ENCODE peak calls at places on chromosomes 5 and 9, in four cellular contexts. One of them, this sample, is unnamed. For H3K27me3, the result is how much of the 10 kb centered on the place peaks cover.

GRCh38 chr5:147204576-147204975 is 30.2 kb upstream of the STK32A start:
- DNase-seq in naive thymus-derived CD4-positive, alpha-beta T cell: no peak
- DNase-seq in CD4-positive, CD25-positive, alpha-beta regulatory T cell: no peak
- DNase-seq in BE2C: no peak
- DNase-seq in this sample: no peak

GRCh38 chr5:86824642-86825041 is 206.9 kb downstream of the COX7C start:
- DNase-seq in CD4-positive, CD25-positive, alpha-beta regulatory T cell: no peak
- DNase-seq in naive thymus-derived CD4-positive, alpha-beta T cell: no peak
- DNase-seq in BE2C: no peak
- DNase-seq in this sample: no peak

GRCh38 chr9:114515528-114515927 is 10.3 kb upstream of the WHRN start:
- DNase-seq in BE2C: no peak
- DNase-seq in naive thymus-derived CD4-positive, alpha-beta T cell: no peak
- DNase-seq in CD4-positive, CD25-positive, alpha-beta regulatory T cell: no peak
- DNase-seq in this sample: no peak

GRCh38 chr5:52702877-52703276 is 84.8 kb upstream of the ITGA1 start:
- DNase-seq in BE2C: no peak
- DNase-seq in naive thymus-derived CD4-positive, alpha-beta T cell: no peak
- DNase-seq in CD4-positive, CD25-positive, alpha-beta regulatory T cell: no peak
- DNase-seq in this sample: no peak

GRCh38 chr5:168552146-168552545 is 23.0 kb downstream of the FBLL1 start:
- DNase-seq in BE2C: no peak
- DNase-seq in CD4-positive, CD25-positive, alpha-beta regulatory T cell: no peak
- DNase-seq in naive thymus-derived CD4-positive, alpha-beta T cell: no peak
- DNase-seq in this sample: no peak

GRCh38 chr5:82283893-82284292 is 5.7 kb upstream of the RPS23 start:
- DNase-seq in CD4-positive, CD25-positive, alpha-beta regulatory T cell: no peak
- DNase-seq in naive thymus-derived CD4-positive, alpha-beta T cell: no peak
- DNase-seq in BE2C: no peak
- DNase-seq in this sample: no peak

GRCh38 chr5:142717582-142718215 is 31.8 kb upstream of the FGF1 start:
- DNase-seq in naive thymus-derived CD4-positive, alpha-beta T cell: no peak
- DNase-seq in CD4-positive, CD25-positive, alpha-beta regulatory T cell: no peak
- DNase-seq in BE2C: peak
- DNase-seq in this sample: no peak

GRCh38 chr5:38641003-38641402 is 84.6 kb upstream of the LIFR start:
- DNase-seq in BE2C: no peak
- DNase-seq in naive thymus-derived CD4-positive, alpha-beta T cell: no peak
- DNase-seq in CD4-positive, CD25-positive, alpha-beta regulatory T cell: no peak
- DNase-seq in this sample: no peak

GRCh38 chr5:152503206-152503605 is 98.1 kb upstream of the NMUR2 start:
- DNase-seq in BE2C: no peak
- DNase-seq in CD4-positive, CD25-positive, alpha-beta regulatory T cell: no peak
- DNase-seq in naive thymus-derived CD4-positive, alpha-beta T cell: no peak
- DNase-seq in this sample: no peak

GRCh38 chr5:163022582-163023128 is 414.7 kb upstream of the CCNG1 start:
- DNase-seq in naive thymus-derived CD4-positive, alpha-beta T cell: no peak
- DNase-seq in CD4-positive, CD25-positive, alpha-beta regulatory T cell: no peak
- DNase-seq in BE2C: no peak
- DNase-seq in this sample: no peak

GRCh38 chr5:40879163-40879942 is 29.9 kb upstream of the C7 start:
- DNase-seq in CD4-positive, CD25-positive, alpha-beta regulatory T cell: peak
- DNase-seq in naive thymus-derived CD4-positive, alpha-beta T cell: no peak
- DNase-seq in BE2C: no peak
- DNase-seq in this sample: no peak

GRCh38 chr9:132644251-132644650 is 25.5 kb downstream of the DDX31 start:
- DNase-seq in naive thymus-derived CD4-positive, alpha-beta T cell: no peak
- DNase-seq in CD4-positive, CD25-positive, alpha-beta regulatory T cell: peak
- DNase-seq in BE2C: no peak
- DNase-seq in this sample: peak

GRCh38 chr5:81212211-81212687 is 20.9 kb upstream of the CKMT2 start:
- DNase-seq in BE2C: no peak
- DNase-seq in CD4-positive, CD25-positive, alpha-beta regulatory T cell: peak
- DNase-seq in naive thymus-derived CD4-positive, alpha-beta T cell: no peak
- DNase-seq in this sample: no peak

GRCh38 chr5:96439477-96440184 is 6.6 kb upstream of the PCSK1 start:
- DNase-seq in naive thymus-derived CD4-positive, alpha-beta T cell: no peak
- DNase-seq in BE2C: no peak
- DNase-seq in CD4-positive, CD25-positive, alpha-beta regulatory T cell: no peak
- DNase-seq in this sample: no peak

GRCh38 chr5:96431376-96432244 is 1.4 kb downstream of the PCSK1 start:
- DNase-seq in CD4-positive, CD25-positive, alpha-beta regulatory T cell: no peak
- DNase-seq in naive thymus-derived CD4-positive, alpha-beta T cell: no peak
- DNase-seq in BE2C: peak
- DNase-seq in this sample: no peak

GRCh38 chr5:96433066-96433447 is at the start of gene PCSK1:
- DNase-seq in naive thymus-derived CD4-positive, alpha-beta T cell: no peak
- DNase-seq in CD4-positive, CD25-positive, alpha-beta regulatory T cell: no peak
- DNase-seq in BE2C: peak
- DNase-seq in this sample: no peak

GRCh38 chr5:96432245-96433065 is 593 bp downstream of the PCSK1 start:
- DNase-seq in CD4-positive, CD25-positive, alpha-beta regulatory T cell: no peak
- DNase-seq in naive thymus-derived CD4-positive, alpha-beta T cell: no peak
- DNase-seq in BE2C: peak
- DNase-seq in this sample: no peak

DNA sequence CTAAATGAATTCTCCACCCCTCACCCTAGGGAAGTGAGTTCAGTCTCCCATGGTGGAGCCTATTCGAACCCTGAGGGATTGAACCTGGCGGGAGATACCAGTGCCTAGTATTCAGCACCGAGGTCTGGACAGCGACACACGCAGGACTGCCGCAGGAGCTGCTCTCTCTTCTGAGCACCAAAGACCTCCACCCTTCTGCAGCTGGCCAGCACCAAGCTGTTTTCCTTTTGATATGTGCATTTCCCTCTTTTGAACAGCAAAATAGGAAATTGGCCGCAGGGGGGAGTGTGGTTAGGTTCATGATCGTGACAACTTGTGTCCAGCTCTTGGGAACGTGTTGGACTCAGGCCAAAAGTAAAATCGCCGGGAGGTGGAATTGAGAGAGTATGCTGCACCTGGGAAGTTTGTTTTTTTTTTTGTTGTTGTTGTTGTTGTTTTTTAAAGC is 1.2 kb upstream of the PCSK1 start:
- DNase-seq in CD4-positive, CD25-positive, alpha-beta regulatory T cell: peak
- DNase-seq in BE2C: peak
- DNase-seq in naive thymus-derived CD4-positive, alpha-beta T cell: no peak
- DNase-seq in this sample: peak
- H3K27me3 ChIP-seq in CD4-positive, CD25-positive, alpha-beta regulatory T cell: under half
- H3K27me3 ChIP-seq in BE2C: under half
- H3K27me3 ChIP-seq in naive thymus-derived CD4-positive, alpha-beta T cell: under half
- H3K27me3 ChIP-seq in this sample: under half

GRCh38 chr5:133612021-133612860 is at the start of gene FSTL4:
- DNase-seq in naive thymus-derived CD4-positive, alpha-beta T cell: no peak
- DNase-seq in BE2C: peak
- DNase-seq in CD4-positive, CD25-positive, alpha-beta regulatory T cell: no peak
- DNase-seq in this sample: peak

GRCh38 chr5:133613184-133613583 is 843 bp upstream of the FSTL4 start:
- DNase-seq in BE2C: no peak
- DNase-seq in naive thymus-derived CD4-positive, alpha-beta T cell: no peak
- DNase-seq in CD4-positive, CD25-positive, alpha-beta regulatory T cell: no peak
- DNase-seq in this sample: no peak

GRCh38 chr5:133613743-133614142 is 1.4 kb upstream of the FSTL4 start:
- DNase-seq in CD4-positive, CD25-positive, alpha-beta regulatory T cell: no peak
- DNase-seq in naive thymus-derived CD4-positive, alpha-beta T cell: no peak
- DNase-seq in BE2C: no peak
- DNase-seq in this sample: no peak

GRCh38 chr5:133610489-133611356 is 1.6 kb downstream of the FSTL4 start:
- DNase-seq in CD4-positive, CD25-positive, alpha-beta regulatory T cell: no peak
- DNase-seq in naive thymus-derived CD4-positive, alpha-beta T cell: no peak
- DNase-seq in BE2C: peak
- DNase-seq in this sample: peak

GRCh38 chr5:133611357-133612020 is 852 bp downstream of the FSTL4 start:
- DNase-seq in naive thymus-derived CD4-positive, alpha-beta T cell: no peak
- DNase-seq in BE2C: peak
- DNase-seq in CD4-positive, CD25-positive, alpha-beta regulatory T cell: no peak
- DNase-seq in this sample: no peak
- H3K27me3 ChIP-seq in naive thymus-derived CD4-positive, alpha-beta T cell: under half
- H3K27me3 ChIP-seq in BE2C: under half
- H3K27me3 ChIP-seq in CD4-positive, CD25-positive, alpha-beta regulatory T cell: under half
- H3K27me3 ChIP-seq in this sample: under half

DNA sequence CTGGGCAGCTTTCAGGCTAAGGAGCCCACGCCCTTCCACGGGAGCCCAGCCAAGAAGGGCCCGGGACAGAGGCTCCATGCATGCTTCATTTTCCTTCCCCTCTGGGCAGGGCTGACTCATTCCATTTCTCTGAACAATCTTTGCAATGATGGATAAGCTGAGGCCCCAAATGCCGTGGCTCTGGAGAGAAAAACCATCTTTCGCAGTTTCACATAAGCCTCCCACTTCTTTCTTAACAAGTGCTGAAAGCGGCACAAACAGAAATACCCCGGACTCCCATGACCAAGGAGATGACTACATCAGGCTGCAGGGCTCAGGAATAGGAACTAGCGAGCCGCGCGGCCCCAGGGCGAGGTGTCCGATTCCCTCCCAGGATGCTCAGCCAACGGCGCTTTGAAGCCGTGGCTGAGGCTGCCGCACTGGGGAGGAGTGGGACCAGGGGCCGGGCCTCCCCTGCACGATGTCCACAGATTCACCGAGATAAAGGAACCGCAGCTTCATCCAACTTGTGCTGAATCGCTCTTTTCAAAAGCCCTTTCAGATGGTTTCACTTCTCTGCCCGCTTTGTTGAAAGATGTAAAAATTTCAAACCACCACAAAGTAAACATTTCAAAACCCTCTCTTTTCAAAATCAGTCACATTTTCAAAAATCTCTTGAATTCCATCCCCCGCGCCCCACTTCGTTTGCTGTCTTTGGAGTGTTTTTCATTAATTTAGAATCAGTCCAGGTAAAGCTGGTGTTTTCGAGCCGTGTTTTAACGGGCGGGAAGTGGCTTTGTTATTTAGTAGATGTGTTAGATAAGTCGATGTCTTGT is 96.6 kb upstream of the LMX1B start:
- DNase-seq in CD4-positive, CD25-positive, alpha-beta regulatory T cell: peak
- DNase-seq in naive thymus-derived CD4-positive, alpha-beta T cell: no peak
- DNase-seq in BE2C: peak
- DNase-seq in this sample: peak
- H3K27me3 ChIP-seq in CD4-positive, CD25-positive, alpha-beta regulatory T cell: under half
- H3K27me3 ChIP-seq in naive thymus-derived CD4-positive, alpha-beta T cell: under half
- H3K27me3 ChIP-seq in BE2C: under half
- H3K27me3 ChIP-seq in this sample: under half

DNA sequence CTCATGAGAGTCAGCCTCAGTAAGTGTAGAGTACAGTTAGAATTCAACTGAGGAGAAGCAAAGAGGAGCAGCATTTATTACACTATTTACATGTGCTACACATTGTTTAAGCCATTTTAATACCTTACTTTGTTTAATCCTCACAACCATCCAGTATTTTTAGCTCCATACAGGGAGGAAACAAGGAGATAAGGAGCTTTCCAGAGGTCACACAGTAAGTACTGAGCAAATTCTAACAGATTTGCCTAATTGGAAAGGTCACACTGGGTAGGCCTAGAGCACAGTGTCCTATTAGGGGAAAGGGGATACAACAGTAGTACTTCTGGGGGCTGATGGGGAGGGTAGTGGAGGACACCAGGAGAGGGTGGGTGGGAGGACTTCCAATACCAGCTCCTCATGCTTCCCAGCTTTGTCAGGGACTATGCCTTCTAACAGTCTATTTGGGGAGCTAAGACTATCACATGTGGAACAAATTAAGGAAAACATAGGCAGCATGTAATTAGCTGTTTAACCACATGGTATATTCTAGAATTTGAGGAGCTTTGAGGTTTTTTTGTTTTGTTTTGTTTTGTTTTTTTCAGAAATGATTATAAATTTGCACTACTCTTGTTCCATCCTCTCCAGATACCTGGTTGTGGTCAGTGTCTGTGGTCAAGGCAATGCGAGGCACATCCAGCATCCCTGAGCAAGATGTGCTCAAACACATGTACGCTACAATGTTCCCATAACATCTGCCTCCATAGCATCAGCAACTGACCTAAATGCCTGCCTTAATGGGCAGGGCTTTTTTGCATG is 96.0 kb upstream of the SLC12A2 start:
- DNase-seq in naive thymus-derived CD4-positive, alpha-beta T cell: no peak
- DNase-seq in CD4-positive, CD25-positive, alpha-beta regulatory T cell: no peak
- DNase-seq in BE2C: no peak
- DNase-seq in this sample: no peak
- H3K27me3 ChIP-seq in naive thymus-derived CD4-positive, alpha-beta T cell: under half
- H3K27me3 ChIP-seq in CD4-positive, CD25-positive, alpha-beta regulatory T cell: under half
- H3K27me3 ChIP-seq in BE2C: under half
- H3K27me3 ChIP-seq in this sample: under half

This sample was measured in HAP-1.